ENCODE peak calls at places on chromosome 14, in four cellular contexts. One of them, this sample, is unnamed.

GRCh38 chr14:36662543-36663403 is 1.1 kb downstream of the PAX9 start:
- DNase-seq in fibroblast of pulmonary artery: no peak
- DNase-seq in A172: no peak
- DNase-seq in LHCN-M2: no peak
- DNase-seq in this sample: no peak

GRCh38 chr14:104786726-104787675 is 8.5 kb downstream of the AKT1 start:
- DNase-seq in A172: no peak
- DNase-seq in LHCN-M2: no peak
- DNase-seq in fibroblast of pulmonary artery: no peak
- DNase-seq in this sample: no peak

GRCh38 chr14:27012641-27013040 is 414.8 kb upstream of the NOVA1 start:
- DNase-seq in fibroblast of pulmonary artery: no peak
- DNase-seq in A172: no peak
- DNase-seq in LHCN-M2: no peak
- DNase-seq in this sample: no peak

GRCh38 chr14:25911831-25912230 is 686.0 kb downstream of the NOVA1 start:
- DNase-seq in A172: no peak
- DNase-seq in LHCN-M2: no peak
- DNase-seq in fibroblast of pulmonary artery: no peak
- DNase-seq in this sample: no peak

GRCh38 chr14:64040044-64040443 is 187.2 kb downstream of the SYNE2 start:
- DNase-seq in fibroblast of pulmonary artery: peak
- DNase-seq in LHCN-M2: peak
- DNase-seq in A172: no peak
- DNase-seq in this sample: no peak

GRCh38 chr14:37594916-37595808 is at the start of the genes FOXA1 and TTC6:
- DNase-seq in A172: no peak
- DNase-seq in LHCN-M2: peak
- DNase-seq in fibroblast of pulmonary artery: no peak
- DNase-seq in this sample: no peak

GRCh38 chr14:103130965-103131364 is 7.7 kb downstream of the TNFAIP2 start:
- DNase-seq in fibroblast of pulmonary artery: peak
- DNase-seq in A172: peak
- DNase-seq in LHCN-M2: peak
- DNase-seq in this sample: no peak

GRCh38 chr14:25833341-25834121 is 764.3 kb downstream of the NOVA1 start:
- DNase-seq in LHCN-M2: no peak
- DNase-seq in fibroblast of pulmonary artery: peak
- DNase-seq in A172: no peak
- DNase-seq in this sample: no peak

GRCh38 chr14:80944861-80945617 is 3.5 kb upstream of the CEP128 start:
- DNase-seq in LHCN-M2: peak
- DNase-seq in A172: no peak
- DNase-seq in fibroblast of pulmonary artery: no peak
- DNase-seq in this sample: no peak

GRCh38 chr14:103243764-103244737 is 90.0 kb upstream of the EIF5 start:
- DNase-seq in fibroblast of pulmonary artery: peak
- DNase-seq in LHCN-M2: no peak
- DNase-seq in A172: no peak
- DNase-seq in this sample: no peak

GRCh38 chr14:34098045-34098984 is 147.4 kb upstream of the EGLN3 start:
- DNase-seq in fibroblast of pulmonary artery: peak
- DNase-seq in LHCN-M2: peak
- DNase-seq in A172: peak
- DNase-seq in this sample: peak

GRCh38 chr14:51008416-51008815 is 64.1 kb upstream of the PYGL start:
- DNase-seq in LHCN-M2: no peak
- DNase-seq in fibroblast of pulmonary artery: no peak
- DNase-seq in A172: no peak
- DNase-seq in this sample: no peak

GRCh38 chr14:75711796-75712211 is 50.8 kb downstream of the TTLL5 start:
- DNase-seq in fibroblast of pulmonary artery: peak
- DNase-seq in LHCN-M2: peak
- DNase-seq in A172: peak
- DNase-seq in this sample: no peak

GRCh38 chr14:61466249-61466904 is 145.0 kb downstream of the PRKCH start:
- DNase-seq in fibroblast of pulmonary artery: peak
- DNase-seq in A172: no peak
- DNase-seq in LHCN-M2: peak
- DNase-seq in this sample: no peak

GRCh38 chr14:27002179-27002578 is 404.3 kb upstream of the NOVA1 start:
- DNase-seq in LHCN-M2: no peak
- DNase-seq in fibroblast of pulmonary artery: no peak
- DNase-seq in A172: no peak
- DNase-seq in this sample: no peak

This sample was measured in T-helper 1 cell.